ENCODE peak calls at places on chromosomes 6 and 20, in six cellular contexts. Y is GM12865, M is NB4, S is SK-N-SH, C is psoas muscle, E is foreskin fibroblast. X is an unnamed sample.

GRCh38 chr6:1388081-1388926 is 1.1 kb upstream of the FOXF2 start:
- DNase-seq in Y (no peak), S (no peak), M (no peak), E (peak), C (no peak), X (no peak)

GRCh38 chr20:58696411-58696961 is 3.9 kb downstream of the NPEPL1 start:
- DNase-seq in S (no peak), M (no peak), E (no peak), C (no peak), Y (no peak), X (no peak)

GRCh38 chr6:159981591-159982245 is 12.8 kb downstream of the IGF2R start:
- DNase-seq in E (no peak), S (no peak), C (peak), Y (peak), M (peak), X (no peak)

GRCh38 chr20:44967207-44967807 is 995 bp downstream of the STK4 start:
- DNase-seq in E (no peak), Y (peak), S (no peak), M (peak), C (no peak), X (no peak)

GRCh38 chr20:41275181-41275793 is 42.2 kb downstream of the ZHX3 start:
- DNase-seq in M (no peak), S (no peak), Y (no peak), E (peak), C (no peak), X (no peak)

GRCh38 chr6:154298297-154298696 is 58.3 kb downstream of the IPCEF1 start:
- DNase-seq in E (no peak), Y (peak), C (no peak), M (no peak), S (no peak), X (no peak)

GRCh38 chr6:151916680-151917164 is 109.2 kb downstream of the ESR1 start:
- DNase-seq in E (peak), Y (no peak), M (no peak), C (no peak), S (no peak), X (no peak)

GRCh38 chr6:141123084-141123483 is 1009.6 kb upstream of the GJE1 start:
- DNase-seq in M (no peak), S (no peak), C (no peak), E (no peak), Y (no peak), X (no peak)

GRCh38 chr6:111835807-111836206 is 37.4 kb downstream of the FYN start:
- DNase-seq in S (no peak), C (no peak), M (no peak), Y (no peak), E (no peak), X (no peak)

GRCh38 chr6:138371720-138372119 is 6.0 kb upstream of the SMIM28 start:
- DNase-seq in E (no peak), Y (no peak), M (no peak), C (no peak), S (no peak), X (no peak)

GRCh38 chr20:58192065-58192464 is 36.4 kb downstream of the ANKRD60 start:
- DNase-seq in C (no peak), E (no peak), S (no peak), Y (no peak), M (no peak), X (no peak)

GRCh38 chr6:144158133-144158532 is 7.8 kb downstream of the STX11 start:
- DNase-seq in C (no peak), Y (no peak), M (no peak), E (peak), S (no peak), X (peak)

GRCh38 chr20:62739581-62740285 is 31.1 kb downstream of the NTSR1 start:
- DNase-seq in C (peak), Y (peak), S (no peak), M (peak), E (peak), X (no peak)

GRCh38 chr20:40807094-40807623 is 118.1 kb upstream of the MAFB start:
- DNase-seq in S (no peak), C (no peak), Y (no peak), M (no peak), E (no peak), X (no peak)

GRCh38 chr6:72250664-72251063 is 364.3 kb downstream of the RIMS1 start:
- DNase-seq in S (no peak), E (no peak), M (no peak), C (no peak), Y (no peak), X (no peak)

GRCh38 chr20:57223648-57224489 is 42.6 kb downstream of the BMP7 start:
- DNase-seq in C (peak), E (no peak), S (no peak), M (peak), Y (no peak), X (no peak)

GRCh38 chr6:129131282-129131681 is 248.3 kb downstream of the LAMA2 start:
- DNase-seq in M (no peak), E (no peak), S (no peak), Y (no peak), C (peak), X (no peak)

GRCh38 chr20:48817367-48818030 is 10.3 kb downstream of the PREX1 start:
- DNase-seq in C (no peak), S (no peak), E (no peak), Y (no peak), M (no peak), X (no peak)

GRCh38 chr20:10731190-10731955 is 57.6 kb upstream of the JAG1 start:
- DNase-seq in C (no peak), M (no peak), S (no peak), E (peak), Y (no peak), X (no peak)

GRCh38 chr6:127902933-127903332 is 2.1 kb upstream of the THEMIS start:
- DNase-seq in S (no peak), C (no peak), M (no peak), E (no peak), Y (no peak), X (no peak)

GRCh38 chr6:127904160-127904559 is 3.3 kb upstream of the THEMIS start:
- DNase-seq in Y (no peak), C (no peak), M (no peak), E (no peak), S (no peak), X (no peak)

GRCh38 chr6:127907960-127908640 is 7.2 kb upstream of the THEMIS start:
- DNase-seq in Y (peak), E (no peak), M (no peak), S (no peak), C (no peak), X (no peak)
- H3K4me3 ChIP-seq in Y (peak), E (no peak), M (no peak), S (no peak), C (no peak), X (no peak)

DNA sequence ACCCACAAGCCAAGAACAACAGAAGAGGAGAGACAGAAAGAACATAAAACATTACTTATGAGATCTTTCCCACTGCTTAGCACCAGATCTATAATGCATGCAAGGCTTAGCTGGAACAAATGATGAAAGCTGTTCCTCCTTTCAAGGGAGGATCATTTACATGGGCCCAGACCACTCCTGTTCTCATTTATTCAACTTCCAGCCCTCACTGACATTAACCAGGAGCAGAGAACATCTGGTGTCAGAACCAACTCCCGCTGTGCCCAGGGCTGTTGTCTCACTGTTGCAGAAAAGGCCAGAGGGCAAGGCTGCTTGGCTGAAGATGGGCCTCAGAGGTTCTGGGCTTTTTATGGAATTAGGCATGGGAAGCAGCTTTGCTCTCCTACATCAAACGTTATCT is 164.1 kb downstream of the GMPR start:
- DNase-seq in Y (no peak), E (peak), S (peak), C (no peak), M (no peak), X (no peak)
- TF ChIP-seq CTCF in Y (no peak), E (no peak), S (no peak), C (no peak), M (no peak), X (no peak)

DNA sequence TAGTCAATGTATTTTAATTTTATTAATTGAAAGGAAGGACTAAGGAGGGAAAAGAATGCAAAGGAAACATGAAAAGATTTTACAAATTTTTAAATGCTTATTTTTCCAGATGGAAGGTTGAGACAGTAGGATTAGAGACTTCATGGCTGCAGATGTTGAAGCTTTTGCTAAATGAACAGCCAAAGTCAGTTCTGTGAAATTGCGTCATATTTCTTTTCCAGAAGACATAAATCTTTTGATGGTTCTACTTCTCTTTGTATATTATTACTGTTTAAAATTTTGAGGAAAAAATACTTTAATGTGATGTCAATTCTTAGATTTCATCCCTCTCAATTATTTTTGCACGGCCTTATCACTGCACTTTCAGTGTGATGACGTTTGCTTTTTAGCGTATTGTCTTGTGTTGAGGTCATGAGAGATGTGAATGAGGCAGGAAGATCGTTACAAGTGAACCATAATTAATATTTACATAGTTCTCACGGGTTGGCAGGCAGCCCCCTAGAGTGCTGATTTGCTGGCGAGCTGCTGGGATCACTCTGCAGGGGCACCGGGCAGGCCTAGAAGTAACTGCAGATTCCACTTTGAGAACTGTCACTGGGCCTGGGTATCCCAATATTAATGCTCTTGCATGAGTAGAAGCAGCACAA is 158.1 kb downstream of the TBXT start:
- DNase-seq in C (no peak), Y (no peak), S (no peak), M (no peak), E (no peak), X (no peak)
- H3K4me3 ChIP-seq in C (no peak), Y (no peak), S (no peak), M (no peak), E (no peak), X (peak)

GRCh38 chr6:33779305-33779704 is 9.6 kb downstream of the LEMD2 start:
- DNase-seq in C (no peak), S (peak), E (no peak), Y (no peak), M (no peak), X (no peak)
- TF ChIP-seq CTCF in C (no peak), S (peak), E (no peak), Y (no peak), M (peak), X (no peak)

DNA sequence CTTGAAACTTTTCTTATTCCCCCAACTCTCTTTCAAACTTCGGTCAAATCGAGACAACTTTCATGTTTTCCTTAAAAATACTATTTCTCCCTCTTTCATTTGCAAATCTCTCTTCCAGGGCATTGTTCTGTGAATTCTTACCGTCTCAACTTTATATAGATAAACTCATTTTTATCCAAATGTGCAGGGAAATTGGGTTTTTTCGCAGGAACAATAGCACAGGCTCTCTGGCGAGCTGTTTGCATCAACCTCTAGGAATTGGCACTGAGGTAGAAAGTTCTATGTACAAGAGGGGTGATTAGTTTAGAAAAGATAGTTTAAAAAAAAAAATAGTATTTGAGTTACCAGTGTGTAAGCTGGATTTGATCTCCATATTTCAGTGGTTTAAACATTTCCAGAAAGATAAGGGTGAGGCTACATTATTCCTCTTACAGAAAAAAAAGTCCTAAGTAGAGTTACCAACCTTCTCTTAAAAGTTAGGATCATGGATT is 129.7 kb upstream of the BTN3A2 start:
- DNase-seq in Y (peak), S (no peak), E (no peak), M (peak), C (no peak), X (no peak)
- H3K4me3 ChIP-seq in Y (peak), S (peak), E (peak), M (peak), C (peak), X (peak)

GRCh38 chr20:53872081-53872541 is 198.3 kb downstream of the BCAS1 start:
- DNase-seq in C (no peak), M (no peak), Y (peak), S (no peak), E (no peak), X (no peak)

GRCh38 chr20:53871541-53871940 is 198.9 kb downstream of the BCAS1 start:
- DNase-seq in M (no peak), Y (no peak), S (no peak), E (no peak), C (no peak), X (no peak)

GRCh38 chr20:53873249-53873642 is 197.1 kb downstream of the BCAS1 start:
- DNase-seq in E (no peak), M (no peak), Y (no peak), C (no peak), S (no peak), X (no peak)

GRCh38 chr20:53874104-53874503 is 196.3 kb downstream of the BCAS1 start:
- DNase-seq in Y (no peak), C (no peak), S (no peak), M (no peak), E (no peak), X (no peak)

GRCh38 chr20:53872561-53873248 is 197.7 kb downstream of the BCAS1 start:
- DNase-seq in M (no peak), Y (peak), C (no peak), E (no peak), S (no peak), X (no peak)
- TF ChIP-seq CTCF in M (no peak), Y (no peak), C (no peak), E (no peak), S (no peak), X (no peak)

GRCh38 chr6:17865798-17866725 is 121.4 kb downstream of the KIF13A start:
- DNase-seq in Y (no peak), S (no peak), E (peak), C (peak), M (no peak), X (no peak)

GRCh38 chr6:17861361-17861760 is 126.1 kb downstream of the KIF13A start:
- DNase-seq in C (no peak), S (no peak), E (no peak), Y (no peak), M (no peak), X (no peak)

GRCh38 chr6:17866876-17867444 is 120.5 kb downstream of the KIF13A start:
- DNase-seq in S (no peak), M (no peak), E (no peak), Y (no peak), C (no peak), X (no peak)

GRCh38 chr6:17865243-17865642 is 122.2 kb downstream of the KIF13A start:
- DNase-seq in E (no peak), C (no peak), M (no peak), Y (no peak), S (no peak), X (no peak)

GRCh38 chr6:17863971-17864754 is 123.3 kb downstream of the KIF13A start:
- DNase-seq in M (no peak), C (peak), E (peak), S (no peak), Y (no peak), X (no peak)
- H3K4me3 ChIP-seq in M (no peak), C (no peak), E (no peak), S (no peak), Y (no peak), X (no peak)

GRCh38 chr6:118319890-118320289 is 228.2 kb upstream of the PLN start:
- DNase-seq in M (no peak), C (no peak), S (no peak), E (no peak), Y (no peak), X (no peak)
- TF ChIP-seq CTCF in M (no peak), C (peak), S (no peak), E (no peak), Y (no peak), X (no peak)